ENCODE peak calls at places on chromosomes 5 and 9, in five cellular contexts. One of them, this sample, is unnamed.

GRCh38 chr5:143968071-143968878 is 156.3 kb downstream of the HMHB1 start:
- DNase-seq in GM12891: no peak
- DNase-seq in H1: no peak
- DNase-seq in SK-N-SH: peak
- DNase-seq in GM12892: no peak
- DNase-seq in this sample: peak

GRCh38 chr5:104540448-104540847 is 977.9 kb upstream of the NUDT12 start:
- DNase-seq in H1: no peak
- DNase-seq in GM12892: no peak
- DNase-seq in SK-N-SH: no peak
- DNase-seq in GM12891: no peak
- DNase-seq in this sample: no peak

GRCh38 chr9:117134826-117135411 is 279.9 kb downstream of the ASTN2 start:
- DNase-seq in H1: no peak
- DNase-seq in SK-N-SH: no peak
- DNase-seq in GM12892: no peak
- DNase-seq in GM12891: no peak
- DNase-seq in this sample: no peak

GRCh38 chr5:34474573-34475021 is 181.5 kb upstream of the RAI14 start:
- DNase-seq in GM12891: no peak
- DNase-seq in GM12892: no peak
- DNase-seq in SK-N-SH: peak
- DNase-seq in H1: no peak
- DNase-seq in this sample: peak

GRCh38 chr5:321726-322251 is 275 bp downstream of the AHRR start:
- DNase-seq in GM12891: no peak
- DNase-seq in H1: no peak
- DNase-seq in SK-N-SH: no peak
- DNase-seq in GM12892: no peak
- DNase-seq in this sample: no peak

GRCh38 chr5:58107704-58108103 is 352.2 kb downstream of the PLK2 start:
- DNase-seq in GM12891: no peak
- DNase-seq in H1: no peak
- DNase-seq in GM12892: no peak
- DNase-seq in SK-N-SH: no peak
- DNase-seq in this sample: no peak

GRCh38 chr9:76729116-76729515 is 35.1 kb upstream of the PCA3 start:
- DNase-seq in SK-N-SH: no peak
- DNase-seq in GM12892: no peak
- DNase-seq in H1: no peak
- DNase-seq in GM12891: no peak
- DNase-seq in this sample: no peak

GRCh38 chr5:133324058-133324457 is 272.2 kb downstream of the HSPA4 start:
- DNase-seq in GM12892: no peak
- DNase-seq in GM12891: no peak
- DNase-seq in H1: no peak
- DNase-seq in SK-N-SH: no peak
- DNase-seq in this sample: no peak

GRCh38 chr9:69173497-69173890 is 583 bp upstream of the TJP2 start:
- DNase-seq in GM12892: no peak
- DNase-seq in H1: no peak
- DNase-seq in GM12891: no peak
- DNase-seq in SK-N-SH: no peak
- DNase-seq in this sample: no peak

GRCh38 chr5:178207183-178207916 is 3.0 kb downstream of the HNRNPAB start:
- DNase-seq in GM12891: no peak
- DNase-seq in GM12892: no peak
- DNase-seq in SK-N-SH: no peak
- DNase-seq in H1: no peak
- DNase-seq in this sample: peak

GRCh38 chr5:150780180-150780692 is 1.7 kb downstream of the SMIM3 start:
- DNase-seq in H1: no peak
- DNase-seq in SK-N-SH: no peak
- DNase-seq in GM12892: no peak
- DNase-seq in GM12891: no peak
- DNase-seq in this sample: no peak

GRCh38 chr5:1801061-1801953 is at the start of gene NDUFS6:
- DNase-seq in H1: peak
- DNase-seq in SK-N-SH: peak
- DNase-seq in GM12892: peak
- DNase-seq in GM12891: peak
- DNase-seq in this sample: peak

GRCh38 chr5:1799602-1800469 is at the start of gene MRPL36:
- DNase-seq in GM12891: peak
- DNase-seq in SK-N-SH: peak
- DNase-seq in H1: peak
- DNase-seq in GM12892: peak
- DNase-seq in this sample: peak

GRCh38 chr5:1800470-1801060 is 642 bp upstream of the NDUFS6 start:
- DNase-seq in H1: no peak
- DNase-seq in SK-N-SH: no peak
- DNase-seq in GM12891: no peak
- DNase-seq in GM12892: no peak
- DNase-seq in this sample: peak

GRCh38 chr5:1803192-1803591 is 2.0 kb downstream of the NDUFS6 start:
- DNase-seq in GM12892: no peak
- DNase-seq in SK-N-SH: no peak
- DNase-seq in H1: no peak
- DNase-seq in GM12891: no peak
- DNase-seq in this sample: no peak

DNA sequence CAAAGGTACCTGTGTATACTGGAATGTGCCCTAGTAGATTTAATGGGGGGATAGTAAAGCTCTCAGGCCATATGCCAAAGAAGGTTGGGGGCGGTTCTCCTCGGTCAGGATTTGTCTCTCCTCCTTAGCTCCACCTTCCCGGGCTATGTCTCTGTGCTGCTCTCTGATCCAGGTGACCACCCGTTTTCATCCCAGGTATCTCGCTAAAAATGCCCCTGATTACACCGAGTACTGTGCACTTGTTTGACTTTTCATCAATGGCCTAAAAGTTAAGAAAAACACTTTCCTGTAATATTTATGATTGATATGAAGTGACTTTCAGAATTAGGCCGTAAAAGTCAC is 718 bp downstream of the NDUFS6 start:
- DNase-seq in GM12891: no peak
- DNase-seq in SK-N-SH: peak
- DNase-seq in GM12892: no peak
- DNase-seq in H1: no peak
- DNase-seq in this sample: peak
- TF ChIP-seq TAF1 in GM12891: no peak
- TF ChIP-seq TAF1 in SK-N-SH: no peak
- TF ChIP-seq TAF1 in GM12892: no peak
- TF ChIP-seq TAF1 in H1: no peak
- TF ChIP-seq TAF1 in this sample: no peak

GRCh38 chr5:43926923-43927322 is 323.9 kb downstream of the NNT start:
- DNase-seq in SK-N-SH: no peak
- DNase-seq in H1: no peak
- DNase-seq in GM12892: no peak
- DNase-seq in GM12891: no peak
- DNase-seq in this sample: no peak
- TF ChIP-seq TAF1 in SK-N-SH: no peak
- TF ChIP-seq TAF1 in H1: no peak
- TF ChIP-seq TAF1 in GM12892: no peak
- TF ChIP-seq TAF1 in GM12891: no peak
- TF ChIP-seq TAF1 in this sample: no peak

GRCh38 chr9:136545065-136545965 is 533 bp downstream of the NOTCH1 start:
- DNase-seq in GM12892: peak
- DNase-seq in H1: no peak
- DNase-seq in GM12891: peak
- DNase-seq in SK-N-SH: peak
- DNase-seq in this sample: no peak

GRCh38 chr9:136547508-136548215 is 1.8 kb upstream of the NOTCH1 start:
- DNase-seq in H1: no peak
- DNase-seq in SK-N-SH: no peak
- DNase-seq in GM12891: no peak
- DNase-seq in GM12892: no peak
- DNase-seq in this sample: no peak

GRCh38 chr9:136545966-136546696 is at the start of gene NOTCH1:
- DNase-seq in GM12891: peak
- DNase-seq in GM12892: peak
- DNase-seq in H1: no peak
- DNase-seq in SK-N-SH: peak
- DNase-seq in this sample: peak

GRCh38 chr9:136544549-136545064 is 1.2 kb downstream of the NOTCH1 start:
- DNase-seq in GM12891: peak
- DNase-seq in H1: no peak
- DNase-seq in SK-N-SH: peak
- DNase-seq in GM12892: peak
- DNase-seq in this sample: no peak

GRCh38 chr9:136546697-136547481 is 1.0 kb upstream of the NOTCH1 start:
- DNase-seq in H1: no peak
- DNase-seq in GM12892: no peak
- DNase-seq in SK-N-SH: peak
- DNase-seq in GM12891: no peak
- DNase-seq in this sample: no peak
- TF ChIP-seq TAF1 in H1: no peak
- TF ChIP-seq TAF1 in GM12892: no peak
- TF ChIP-seq TAF1 in SK-N-SH: no peak
- TF ChIP-seq TAF1 in GM12891: no peak
- TF ChIP-seq TAF1 in this sample: no peak

DNA sequence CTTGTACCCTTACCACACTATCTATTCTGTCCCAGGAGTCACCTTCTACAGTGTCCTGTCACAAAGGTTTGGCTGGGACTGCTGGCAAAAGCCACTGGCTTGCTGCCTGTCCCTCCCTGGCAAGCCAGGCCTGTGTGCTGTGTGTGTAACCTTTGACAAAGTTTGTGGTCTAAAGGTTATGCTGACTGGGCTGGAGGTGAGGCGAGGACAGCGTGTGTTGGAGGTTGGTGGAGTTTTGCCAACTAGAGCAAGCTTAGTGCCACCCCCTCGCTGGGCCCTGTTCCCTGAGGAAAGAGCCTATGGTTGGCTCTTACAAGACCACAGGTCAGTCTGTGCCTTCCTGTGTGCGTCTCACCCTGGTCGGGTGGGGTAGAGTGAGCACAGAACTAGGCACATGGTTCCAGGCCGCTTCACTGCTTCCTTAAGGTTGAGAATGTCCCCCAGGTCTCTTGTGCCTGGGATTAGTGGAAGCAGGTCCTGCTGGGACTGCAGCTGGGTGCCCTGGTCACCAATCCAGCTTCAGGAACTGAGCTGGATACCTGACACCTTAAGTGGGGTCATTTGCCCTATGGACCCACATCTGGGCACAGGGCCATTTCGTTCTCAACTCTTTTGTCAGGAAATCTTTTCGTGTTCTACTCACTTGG is 152.2 kb downstream of the GADD45G start:
- DNase-seq in GM12891: no peak
- DNase-seq in GM12892: no peak
- DNase-seq in H1: no peak
- DNase-seq in SK-N-SH: no peak
- DNase-seq in this sample: no peak
- TF ChIP-seq TAF1 in GM12891: no peak
- TF ChIP-seq TAF1 in GM12892: no peak
- TF ChIP-seq TAF1 in H1: no peak
- TF ChIP-seq TAF1 in SK-N-SH: no peak
- TF ChIP-seq TAF1 in this sample: no peak

DNA sequence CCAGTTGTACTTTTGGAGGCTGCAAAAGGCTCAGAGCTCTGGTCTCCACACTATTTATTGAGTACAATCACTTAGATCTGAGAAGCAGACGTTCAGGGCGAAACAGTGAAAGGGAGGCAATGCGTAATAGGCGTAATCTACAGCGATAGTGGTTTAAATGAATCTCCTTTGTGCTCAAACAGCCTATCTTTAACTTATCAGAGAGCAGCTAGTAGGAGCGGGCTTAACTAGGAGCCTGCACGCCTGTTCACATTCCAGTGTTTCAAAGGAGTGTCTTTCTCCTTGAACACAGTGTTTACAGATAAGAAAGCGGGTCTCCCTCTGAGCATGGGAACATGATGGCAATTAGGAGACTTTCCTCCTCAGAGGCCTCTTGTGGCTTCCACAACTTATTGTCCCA is 49.4 kb downstream of the AP3B1 start:
- DNase-seq in GM12891: no peak
- DNase-seq in H1: no peak
- DNase-seq in GM12892: no peak
- DNase-seq in SK-N-SH: no peak
- DNase-seq in this sample: no peak
- TF ChIP-seq TAF1 in GM12891: no peak
- TF ChIP-seq TAF1 in H1: no peak
- TF ChIP-seq TAF1 in GM12892: no peak
- TF ChIP-seq TAF1 in SK-N-SH: no peak
- TF ChIP-seq TAF1 in this sample: no peak

DNA sequence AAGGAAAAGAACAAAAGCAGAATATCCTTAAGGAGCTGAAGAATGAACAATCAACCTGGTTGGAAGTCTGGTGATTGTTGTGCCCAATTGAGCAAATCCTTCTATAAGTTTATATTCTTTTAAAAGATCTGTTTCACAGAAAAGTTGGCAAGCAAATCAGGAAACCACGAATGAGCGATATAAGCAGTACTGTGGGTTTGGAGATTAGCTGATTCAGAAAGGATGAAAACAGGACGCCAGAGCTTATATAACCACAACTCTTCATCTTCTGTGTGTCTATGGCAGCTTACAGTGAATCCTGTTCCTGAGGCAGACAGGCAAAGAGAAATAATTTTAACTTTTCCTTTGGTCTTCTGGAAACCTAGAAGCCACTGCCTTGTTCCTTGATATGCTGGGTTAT is 61.7 kb downstream of the SLC38A9 start:
- DNase-seq in SK-N-SH: no peak
- DNase-seq in H1: no peak
- DNase-seq in GM12892: no peak
- DNase-seq in GM12891: no peak
- DNase-seq in this sample: no peak
- TF ChIP-seq TAF1 in SK-N-SH: no peak
- TF ChIP-seq TAF1 in H1: no peak
- TF ChIP-seq TAF1 in GM12892: no peak
- TF ChIP-seq TAF1 in GM12891: no peak
- TF ChIP-seq TAF1 in this sample: no peak

DNA sequence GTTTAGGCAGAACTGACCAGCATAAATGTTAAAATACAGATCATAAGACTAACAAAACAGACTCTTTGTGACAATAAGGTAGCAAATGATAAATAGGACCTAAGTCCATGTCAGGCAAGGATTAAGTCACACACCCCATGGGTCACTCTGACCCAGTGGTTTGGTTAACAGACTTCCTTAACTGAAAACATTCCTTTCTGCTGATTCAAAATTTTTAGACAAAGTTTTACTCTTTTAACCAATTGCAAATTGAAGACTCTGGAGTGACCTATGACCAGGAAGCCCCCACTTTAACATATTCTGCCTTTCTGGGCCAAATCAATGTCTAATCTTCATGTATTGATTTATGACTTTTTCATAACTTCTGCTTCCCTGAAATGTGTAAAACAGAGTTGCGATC is 4.9 kb upstream of the NXNL2 start:
- DNase-seq in GM12891: no peak
- DNase-seq in H1: no peak
- DNase-seq in SK-N-SH: no peak
- DNase-seq in GM12892: no peak
- DNase-seq in this sample: peak
- TF ChIP-seq TAF1 in GM12891: no peak
- TF ChIP-seq TAF1 in H1: no peak
- TF ChIP-seq TAF1 in SK-N-SH: no peak
- TF ChIP-seq TAF1 in GM12892: no peak
- TF ChIP-seq TAF1 in this sample: no peak